ENCODE peak calls at places on chromosomes 6 and 20, in nine cellular contexts. T is PC-3, Q is astrocyte of the cerebellum, I is heart left ventricle, U is SK-N-SH, G is nephron progenitor cell, D is heart right ventricle, X is endothelial cell, M is GM10248. F is an unnamed sample.

GRCh38 chr6:14930366-14930989 is 315.4 kb upstream of the JARID2 start:
- DNase-seq in T (peak; percentile 89), Q (no peak), I (no peak), U (no peak), G (no peak), D (no peak), X (no peak), M (no peak), F (no peak)

GRCh38 chr20:54257090-54257816 is 49.4 kb downstream of the PFDN4 start:
- DNase-seq in T (peak; percentile 93), Q (peak; percentile 89), I (no peak), U (no peak), G (no peak), D (no peak), X (no peak), M (no peak), F (peak; percentile 79)

GRCh38 chr20:18904624-18905023 is 91.0 kb downstream of the SCP2D1 start:
- DNase-seq in T (peak; percentile 54), Q (no peak), I (no peak), U (no peak), G (no peak), D (no peak), X (peak; percentile 25), M (no peak), F (no peak)

GRCh38 chr20:53220482-53221307 is 248.5 kb downstream of the TSHZ2 start:
- DNase-seq in T (no peak), Q (no peak), I (no peak), U (no peak), G (no peak), D (no peak), X (no peak), M (no peak), F (no peak)

GRCh38 chr6:45959534-45960195 is 56.0 kb downstream of the CLIC5 start:
- DNase-seq in T (peak; percentile 71), Q (peak; percentile 24), I (no peak), U (no peak), G (no peak), D (no peak), X (no peak), M (no peak), F (no peak)

GRCh38 chr20:62591122-62591468 is 51.2 kb upstream of the SLCO4A1 start:
- DNase-seq in T (no peak), Q (no peak), I (no peak), U (no peak), G (no peak), D (no peak), X (no peak), M (no peak), F (no peak)

GRCh38 chr6:36938536-36938935 is 16.0 kb upstream of the PI16 start:
- DNase-seq in T (no peak), Q (no peak), I (no peak), U (no peak), G (no peak), D (no peak), X (no peak), M (no peak), F (no peak)

GRCh38 chr6:12595161-12595792 is 121.3 kb upstream of the PHACTR1 start:
- DNase-seq in T (no peak), Q (no peak), I (no peak), U (no peak), G (no peak), D (no peak), X (no peak), M (no peak), F (no peak)

GRCh38 chr6:87012035-87012434 is 74.7 kb downstream of the HTR1E start:
- DNase-seq in T (no peak), Q (no peak), I (no peak), U (no peak), G (no peak), D (no peak), X (no peak), M (no peak), F (no peak)

GRCh38 chr20:5886788-5887187 is 63.5 kb downstream of the TRMT6 start:
- DNase-seq in T (no peak), Q (no peak), I (no peak), U (no peak), G (no peak), D (peak; percentile 10), X (no peak), M (no peak), F (no peak)

GRCh38 chr6:158879180-158879579 is 60.0 kb upstream of the EZR start:
- DNase-seq in T (no peak), Q (no peak), I (no peak), U (no peak), G (no peak), D (no peak), X (no peak), M (no peak), F (no peak)

GRCh38 chr6:18763086-18763485 is 375.9 kb downstream of the RNF144B start:
- DNase-seq in T (peak; percentile 67), Q (no peak), I (no peak), U (no peak), G (no peak), D (no peak), X (no peak), M (no peak), F (no peak)

GRCh38 chr6:168145747-168146596 is 67.0 kb upstream of the FRMD1 start:
- DNase-seq in T (no peak), Q (no peak), I (no peak), U (no peak), G (no peak), D (no peak), X (no peak), M (no peak), F (no peak)

GRCh38 chr20:32789896-32790750 is 27.9 kb downstream of the DNMT3B start:
- DNase-seq in T (peak; percentile 79), Q (peak; percentile 54), I (peak; percentile 72), U (peak; percentile 89), G (peak; percentile 81), D (peak; percentile 71), X (peak; percentile 80), M (peak; percentile 87), F (peak; percentile 31)

DNA sequence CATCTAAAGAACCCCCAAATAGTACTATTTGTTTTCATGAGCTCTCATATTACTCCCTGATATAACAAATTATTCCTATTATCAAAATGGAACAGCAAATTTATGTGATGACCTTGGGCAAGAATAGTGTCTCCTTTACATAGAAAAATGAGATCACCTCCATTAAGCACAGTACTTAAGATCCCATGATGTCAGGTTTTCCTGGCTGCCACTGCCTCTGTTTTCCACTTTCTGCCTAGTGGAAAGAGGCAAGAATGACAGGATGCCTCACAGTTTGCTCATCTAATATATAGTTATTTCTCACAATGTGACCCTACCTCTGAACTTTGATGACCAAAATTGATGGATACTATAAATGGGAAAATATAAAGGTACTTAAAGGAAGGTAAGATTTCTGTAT is 260.1 kb upstream of the SGK1 start:
- DNase-seq in T (peak; percentile 12), Q (no peak), I (no peak), U (no peak), G (no peak), D (no peak), X (no peak), M (no peak), F (no peak)
- TF ChIP-seq CTCF in T (no peak), Q (peak; percentile 15), I (no peak), U (peak; percentile 8), G (no peak), D (no peak), X (no peak), M (no peak), F (no peak)

GRCh38 chr6:121356575-121356974 is 22.3 kb upstream of the TBC1D32 start:
- DNase-seq in T (no peak), Q (no peak), I (no peak), U (no peak), G (no peak), D (no peak), X (no peak), M (no peak), F (no peak)

GRCh38 chr6:121349596-121349995 is 15.3 kb upstream of the TBC1D32 start:
- DNase-seq in T (no peak), Q (no peak), I (no peak), U (no peak), G (no peak), D (no peak), X (no peak), M (no peak), F (no peak)

GRCh38 chr6:121351911-121352310 is 17.6 kb upstream of the TBC1D32 start:
- DNase-seq in T (no peak), Q (no peak), I (no peak), U (no peak), G (no peak), D (no peak), X (no peak), M (no peak), F (no peak)

GRCh38 chr6:121354764-121355163 is 20.5 kb upstream of the TBC1D32 start:
- DNase-seq in T (peak; percentile 18), Q (no peak), I (no peak), U (no peak), G (no peak), D (no peak), X (no peak), M (no peak), F (no peak)
- TF ChIP-seq CTCF in T (peak; percentile 50), Q (peak; percentile 42), I (no peak), U (peak; percentile 56), G (peak; percentile 25), D (peak; percentile 1), X (peak; percentile 49), M (no peak), F (peak; percentile 27)

GRCh38 chr6:101605874-101606273 is 212.4 kb downstream of the GRIK2 start:
- DNase-seq in T (peak; percentile 62), Q (no peak), I (no peak), U (no peak), G (no peak), D (no peak), X (no peak), M (no peak), F (no peak)

GRCh38 chr6:101605426-101605825 is 211.9 kb downstream of the GRIK2 start:
- DNase-seq in T (no peak), Q (no peak), I (no peak), U (no peak), G (no peak), D (no peak), X (no peak), M (no peak), F (no peak)

GRCh38 chr6:101608724-101609123 is 215.2 kb downstream of the GRIK2 start:
- DNase-seq in T (no peak), Q (no peak), I (no peak), U (no peak), G (no peak), D (no peak), X (no peak), M (no peak), F (no peak)

GRCh38 chr6:101607286-101607685 is 213.8 kb downstream of the GRIK2 start:
- DNase-seq in T (no peak), Q (no peak), I (no peak), U (no peak), G (no peak), D (no peak), X (no peak), M (no peak), F (no peak)
- TF ChIP-seq CTCF in T (no peak), Q (no peak), I (no peak), U (no peak), G (no peak), D (no peak), X (no peak), M (no peak), F (no peak)

DNA sequence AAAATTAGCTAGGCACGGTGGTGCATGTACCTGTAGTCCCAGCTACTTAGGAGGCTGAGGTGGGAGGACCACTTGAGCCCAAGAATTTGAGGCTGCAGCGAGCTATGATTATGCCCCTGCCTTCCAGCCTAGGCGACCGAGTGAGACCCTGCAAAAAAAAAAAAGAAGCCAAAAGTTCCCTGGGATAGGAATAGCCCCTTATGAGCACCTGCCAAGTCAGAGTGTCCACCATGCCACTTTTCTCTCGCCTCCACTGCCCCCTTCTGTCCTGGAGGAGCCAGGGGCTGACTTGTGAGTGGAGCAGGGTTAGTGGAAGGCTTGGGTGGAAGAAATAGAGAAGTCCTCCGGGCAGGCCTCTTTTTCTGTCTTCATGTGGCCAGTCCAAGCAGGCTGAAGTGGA is 12.1 kb upstream of the DDX27 start:
- DNase-seq in T (peak; percentile 44), Q (no peak), I (no peak), U (no peak), G (no peak), D (no peak), X (no peak), M (peak; percentile 35), F (no peak)
- TF ChIP-seq CTCF in T (peak; percentile 59), Q (no peak), I (no peak), U (peak; percentile 20), G (no peak), D (no peak), X (no peak), M (peak; percentile 40), F (no peak)

F was measured in AG09319.